ENCODE peak calls at places on chromosomes 2 and 18, in ten cellular contexts. F, L, G, R, Y, U, C, P, N and J are unnamed samples.

GRCh38 chr18:53191634-53192033 is 851.6 kb downstream of the DCC start:
- DNase-seq in L (no peak), P (peak; percentile 30), N (no peak), C (no peak), U (no peak), Y (no peak), R (no peak), G (no peak), F (no peak), J (no peak)

GRCh38 chr2:181203412-181203811 is 223.0 kb downstream of the UBE2E3 start:
- DNase-seq in G (no peak), P (peak; percentile 35), F (no peak), U (no peak), C (no peak), R (no peak), L (no peak), Y (no peak), N (peak; percentile 79), J (no peak)

GRCh38 chr18:7467708-7468466 is 99.2 kb upstream of the PTPRM start:
- DNase-seq in N (no peak), P (no peak), Y (no peak), R (no peak), F (no peak), L (no peak), U (no peak), C (no peak), G (no peak), J (no peak)

GRCh38 chr2:179260224-179260623 is 4.4 kb downstream of the SESTD1 start:
- DNase-seq in C (no peak), R (no peak), N (no peak), P (no peak), L (no peak), Y (no peak), U (no peak), F (no peak), G (no peak), J (no peak)

GRCh38 chr18:51541230-51541629 is 343.7 kb upstream of the MEX3C start:
- DNase-seq in L (no peak), N (no peak), R (no peak), F (no peak), P (no peak), U (no peak), G (no peak), Y (no peak), C (no peak), J (no peak)

GRCh38 chr2:188367164-188367563 is 75.5 kb downstream of the GULP1 start:
- DNase-seq in U (no peak), G (no peak), R (no peak), C (no peak), Y (no peak), F (no peak), N (no peak), P (no peak), L (no peak), J (no peak)

GRCh38 chr18:26863122-26863879 is 2.2 kb downstream of the AQP4 start:
- DNase-seq in P (peak; percentile 64), Y (peak; percentile 68), G (peak; percentile 78), L (peak; percentile 94), C (peak; percentile 81), F (peak; percentile 90), N (no peak), U (peak; percentile 83), R (peak; percentile 76), J (peak; percentile 90)

GRCh38 chr2:62291517-62292137 is 95.7 kb downstream of the B3GNT2 start:
- DNase-seq in C (no peak), R (no peak), P (no peak), G (no peak), L (no peak), Y (no peak), N (no peak), U (no peak), F (no peak), J (no peak)

GRCh38 chr2:160812830-160813505 is 319.4 kb upstream of the RBMS1 start:
- DNase-seq in U (no peak), F (no peak), N (no peak), Y (no peak), L (no peak), G (no peak), R (no peak), P (no peak), C (no peak), J (no peak)
- H3K27ac ChIP-seq in U (peak overlapping the region; percentile 14), F (no peak overlapping the region), N (no peak overlapping the region), Y (no peak overlapping the region), L (no peak overlapping the region), G (no peak overlapping the region), R (no peak overlapping the region), P (no peak overlapping the region), C (no peak overlapping the region), J (no peak overlapping the region)

DNA sequence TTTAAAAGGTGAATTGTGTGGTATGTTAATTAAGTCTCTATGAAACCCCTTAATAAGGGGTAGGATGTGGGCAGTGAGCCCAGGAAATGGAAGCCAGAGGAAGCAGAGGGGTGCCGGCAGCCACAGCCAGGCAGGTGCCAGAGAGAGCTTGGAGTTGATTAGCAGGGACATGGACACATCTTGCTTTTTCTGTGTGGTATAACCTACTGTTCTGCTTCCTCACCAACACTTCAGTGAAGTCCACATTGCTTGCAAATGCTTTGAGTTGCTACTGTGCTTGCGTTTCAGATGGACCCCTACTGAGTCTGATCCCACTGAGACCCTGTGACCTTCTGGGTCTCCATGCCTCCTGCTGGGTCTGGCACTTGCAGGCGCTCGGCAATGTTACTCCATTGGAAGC is 30.3 kb upstream of the ARHGEF4 start:
- DNase-seq in N (no peak), G (no peak), R (no peak), Y (no peak), F (no peak), L (no peak), P (no peak), C (no peak), U (no peak), J (no peak)
- H3K27ac ChIP-seq in N (no peak overlapping the region), G (no peak overlapping the region), R (no peak overlapping the region), Y (no peak overlapping the region), F (no peak overlapping the region), L (no peak overlapping the region), P (no peak overlapping the region), C (no peak overlapping the region), U (no peak overlapping the region), J (no peak overlapping the region)

DNA sequence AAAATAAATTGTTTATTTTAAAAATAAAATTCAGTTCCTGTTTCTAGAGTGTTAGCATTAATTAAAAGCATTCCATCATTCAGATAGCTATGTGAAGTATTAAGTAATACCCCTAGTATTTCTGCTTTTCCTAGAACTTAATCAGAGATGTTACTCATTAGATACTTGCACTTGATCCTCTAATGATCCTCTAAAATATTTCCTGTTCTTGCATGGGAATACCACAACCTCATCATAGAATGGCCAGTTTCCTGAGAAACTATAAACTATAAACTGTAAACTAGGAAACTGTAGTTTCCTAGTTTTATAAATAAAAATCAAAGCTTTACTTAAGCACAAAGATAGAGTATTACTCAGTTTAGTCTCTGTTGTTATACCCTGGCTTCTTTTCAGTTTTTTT is 11.0 kb upstream of the CNNM3 start:
- DNase-seq in C (no peak), P (no peak), G (no peak), F (no peak), Y (no peak), L (no peak), U (no peak), R (no peak), N (no peak), J (no peak)
- H3K27ac ChIP-seq in C (no peak overlapping the region), P (no peak overlapping the region), G (no peak overlapping the region), F (no peak overlapping the region), Y (no peak overlapping the region), L (no peak overlapping the region), U (no peak overlapping the region), R (no peak overlapping the region), N (no peak overlapping the region), J (no peak overlapping the region)

DNA sequence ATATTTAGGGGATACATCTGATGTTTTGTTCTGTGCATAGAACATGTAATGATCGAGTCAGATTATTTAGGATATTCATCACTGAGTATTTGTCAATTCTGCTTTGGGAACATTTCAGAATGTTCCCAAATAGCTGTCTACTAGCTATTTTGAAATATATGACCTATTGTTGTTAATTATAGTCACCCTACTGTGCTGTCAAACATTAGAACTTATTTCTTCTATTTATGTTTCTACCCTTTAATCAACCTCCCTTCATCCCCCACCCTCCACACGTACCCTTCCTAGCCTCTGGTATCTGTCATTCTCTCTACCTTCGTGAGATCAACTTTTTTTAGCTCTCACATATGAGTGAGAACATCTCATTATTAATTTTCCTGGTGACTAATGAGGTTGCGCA is 40.9 kb downstream of the ANKRD12 start:
- DNase-seq in P (no peak), F (no peak), U (no peak), C (no peak), Y (no peak), G (no peak), N (no peak), R (no peak), L (no peak), J (no peak)
- H3K27ac ChIP-seq in P (no peak overlapping the region), F (no peak overlapping the region), U (peak overlapping the region; percentile 34), C (no peak overlapping the region), Y (no peak overlapping the region), G (no peak overlapping the region), N (no peak overlapping the region), R (no peak overlapping the region), L (no peak overlapping the region), J (no peak overlapping the region)

GRCh38 chr2:158716091-158716815 is 78.9 kb upstream of the DAPL1 start:
- DNase-seq in C (peak; percentile 43), U (peak; percentile 56), G (no peak), P (no peak), R (no peak), F (no peak), L (no peak), Y (no peak), N (no peak), J (peak; percentile 83)
- H3K27ac ChIP-seq in C (peak overlapping the region; percentile 82), U (peak overlapping the region; percentile 89), G (no peak overlapping the region), P (no peak overlapping the region), R (no peak overlapping the region), F (peak overlapping the region; percentile 27), L (peak overlapping the region; percentile 42), Y (no peak overlapping the region), N (no peak overlapping the region), J (peak overlapping the region; percentile 86)

DNA sequence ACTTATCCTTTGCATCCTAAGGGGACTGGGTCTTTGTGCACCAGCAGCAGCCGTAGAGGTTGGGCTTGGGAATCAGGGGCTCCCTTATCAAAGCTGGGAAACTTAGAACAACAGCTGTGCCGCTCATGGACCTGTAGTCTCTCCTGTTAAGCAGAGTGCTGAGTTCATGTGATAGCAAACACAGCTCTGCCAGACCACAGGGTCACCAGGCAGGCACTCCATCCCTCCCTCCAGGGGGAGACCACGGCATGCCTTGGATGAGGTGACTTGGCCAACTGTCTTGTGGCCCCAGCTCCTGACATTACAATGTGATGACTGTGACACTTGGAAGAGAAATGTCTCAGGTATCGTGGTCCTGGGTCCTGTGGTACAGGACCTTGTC is 60.0 kb downstream of the DGKD start:
- DNase-seq in F (no peak), R (no peak), L (no peak), C (no peak), Y (no peak), G (no peak), N (peak; percentile 50), P (no peak), U (no peak), J (no peak)
- H3K27ac ChIP-seq in F (no peak overlapping the region), R (peak overlapping the region; percentile 98), L (peak overlapping the region; percentile 53), C (peak overlapping the region; percentile 58), Y (peak overlapping the region; percentile 64), G (peak overlapping the region; percentile 4), N (peak overlapping the region; percentile 82), P (no peak overlapping the region), U (peak overlapping the region; percentile 80), J (peak overlapping the region; percentile 65)

DNA sequence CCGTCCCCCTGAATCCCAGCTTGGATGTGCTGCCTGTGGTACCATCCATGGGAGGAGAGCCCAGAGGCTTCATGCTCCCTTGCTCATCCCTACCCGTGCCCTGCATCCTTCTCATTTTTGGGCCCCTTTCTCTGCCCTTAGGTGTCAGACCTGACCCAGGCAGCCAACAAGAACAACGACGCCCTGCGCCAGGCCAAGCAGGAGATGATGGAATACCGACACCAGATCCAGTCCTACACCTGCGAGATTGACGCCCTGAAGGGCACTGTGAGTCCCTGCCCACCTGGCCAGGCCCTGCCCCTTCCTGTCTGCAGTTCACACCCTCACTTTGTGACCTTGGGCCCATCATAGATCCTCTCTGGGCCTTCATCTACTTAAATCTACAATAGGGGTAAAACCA is 2.5 kb downstream of the DES start:
- DNase-seq in L (no peak), F (no peak), C (peak; percentile 16), G (no peak), N (no peak), R (no peak), Y (no peak), P (no peak), U (no peak), J (no peak)
- H3K27ac ChIP-seq in L (no peak overlapping the region), F (no peak overlapping the region), C (peak overlapping the region; percentile 89), G (no peak overlapping the region), N (no peak overlapping the region), R (no peak overlapping the region), Y (no peak overlapping the region), P (no peak overlapping the region), U (peak overlapping the region; percentile 96), J (peak overlapping the region; percentile 64)